ENCODE peak calls at places on chromosomes 16 and 17, in eight cellular contexts. R is MM.1S; P is activated CD4-positive, alpha-beta T cell treated with anti-CD3 and anti-CD28 coated beads, Interleukin-2, amount 50 U/mL, for 48 hours; S is EL; N is stimulated activated CD8-positive, alpha-beta memory T cell treated with anti-CD3 and anti-CD28 coated beads, Interleukin-4, amount 100 ng/mL, for 4 hours; A is kidney; X is left ventricle myocardium superior; Q is mucosa of descending colon. K is an unnamed sample.

GRCh38 chr16:4506450-4506849 is 30.3 kb downstream of the HMOX2 start:
- DNase-seq in R (peak), P (peak), S (peak), N (peak), A (no peak), X (no peak), Q (peak), K (peak)

GRCh38 chr16:77223184-77223583 is 24.0 kb downstream of the SYCE1L start:
- DNase-seq in R (no peak), P (peak), S (peak), N (no peak), A (no peak), X (no peak), Q (no peak), K (no peak)

GRCh38 chr16:88993946-88994600 is 17.1 kb upstream of the CBFA2T3 start:
- DNase-seq in R (no peak), P (no peak), S (no peak), N (no peak), A (no peak), X (no peak), Q (no peak), K (no peak)

GRCh38 chr16:75628351-75628750 is 5.3 kb upstream of the ADAT1 start:
- DNase-seq in R (no peak), P (no peak), S (no peak), N (no peak), A (no peak), X (no peak), Q (no peak), K (no peak)

GRCh38 chr17:61766520-61766919 is 96.8 kb downstream of the BRIP1 start:
- DNase-seq in R (no peak), P (no peak), S (peak), N (no peak), A (no peak), X (no peak), Q (no peak), K (peak)

GRCh38 chr17:82121660-82122629 is 23.9 kb upstream of the FASN start:
- DNase-seq in R (peak), P (no peak), S (no peak), N (no peak), A (no peak), X (no peak), Q (no peak), K (no peak)

GRCh38 chr17:81248649-81249048 is 9.5 kb downstream of the NDUFAF8 start:
- DNase-seq in R (no peak), P (no peak), S (no peak), N (no peak), A (peak), X (peak), Q (no peak), K (no peak)

GRCh38 chr17:43846221-43846712 is 709 bp upstream of the CD300LG start:
- DNase-seq in R (peak), P (peak), S (peak), N (peak), A (peak), X (peak), Q (peak), K (peak)

GRCh38 chr17:46865100-46865499 is 13.7 kb downstream of the WNT9B start:
- DNase-seq in R (no peak), P (no peak), S (peak), N (no peak), A (peak), X (no peak), Q (no peak), K (peak)

GRCh38 chr16:67548265-67549126 is 13.8 kb upstream of the CTCF start:
- DNase-seq in R (peak), P (no peak), S (no peak), N (no peak), A (peak), X (no peak), Q (no peak), K (no peak)

GRCh38 chr17:58264407-58265103 is 16.2 kb downstream of the MPO start:
- DNase-seq in R (no peak), P (no peak), S (no peak), N (no peak), A (no peak), X (no peak), Q (no peak), K (no peak)

GRCh38 chr17:42276359-42276608 is at the start of gene STAT5B:
- DNase-seq in R (peak), P (peak), S (peak), N (no peak), A (peak), X (peak), Q (peak), K (peak)

GRCh38 chr16:929227-929669 is 41.5 kb downstream of the LMF1 start:
- DNase-seq in R (no peak), P (no peak), S (no peak), N (no peak), A (peak), X (no peak), Q (no peak), K (no peak)

GRCh38 chr16:3963203-3963602 is 82.7 kb upstream of the CREBBP start:
- DNase-seq in R (no peak), P (no peak), S (no peak), N (no peak), A (peak), X (no peak), Q (no peak), K (no peak)

GRCh38 chr17:29665480-29665807 is 42.7 kb upstream of the CORO6 start:
- DNase-seq in R (no peak), P (no peak), S (no peak), N (no peak), A (no peak), X (no peak), Q (no peak), K (no peak)

GRCh38 chr16:89720859-89721643 is at the start of the genes VPS9D1 and ZNF276:
- DNase-seq in R (peak), P (peak), S (peak), N (peak), A (peak), X (peak), Q (peak), K (peak)

GRCh38 chr17:48052956-48053757 is 5.0 kb downstream of the NFE2L1 start:
- DNase-seq in R (no peak), P (no peak), S (peak), N (no peak), A (peak), X (peak), Q (peak), K (peak)

GRCh38 chr16:4314532-4315184 is 1.2 kb upstream of the GLIS2 start:
- DNase-seq in R (no peak), P (no peak), S (peak), N (no peak), A (peak), X (peak), Q (no peak), K (peak)

K was measured in adipocyte.